ENCODE peak calls at places on chromosomes 2 and 18, in ten cellular contexts. Y is RWPE1; T is caudate nucleus; F is globus pallidus; N is AML-193; I is HS-5; A is A172; C is stimulated activated CD4-positive, alpha-beta T cell treated with anti-CD3 and anti-CD28 coated beads, Interleukin-12 subunit alpha, Interleukin-12 subunit beta, amount 100 ng/mL, for 4 hours; B is naive thymus-derived CD8-positive, alpha-beta T cell; Z is HFF-Myc. G is an unnamed sample.

GRCh38 chr2:20457027-20457426 is 10.2 kb downstream of the RHOB start:
- DNase-seq in Y (no peak), T (no peak), F (no peak), N (no peak), I (no peak), A (no peak), C (no peak), B (no peak), Z (no peak), G (no peak)

GRCh38 chr18:57439985-57440330 is 4.8 kb downstream of the ONECUT2 start:
- DNase-seq in Y (no peak), T (no peak), F (no peak), N (no peak), I (no peak), A (no peak), C (no peak), B (no peak), Z (no peak), G (no peak)

GRCh38 chr2:132441051-132441450 is 24.4 kb downstream of the GPR39 start:
- DNase-seq in Y (no peak), T (no peak), F (no peak), N (no peak), I (no peak), A (no peak), C (no peak), B (no peak), Z (no peak), G (no peak)

GRCh38 chr2:121008978-121009377 is 273.3 kb downstream of the GLI2 start:
- DNase-seq in Y (no peak), T (no peak), F (no peak), N (no peak), I (no peak), A (peak), C (no peak), B (no peak), Z (no peak), G (no peak)

GRCh38 chr2:74497777-74498499 is 1.5 kb downstream of the LBX2 start:
- DNase-seq in Y (no peak), T (no peak), F (no peak), N (no peak), I (no peak), A (no peak), C (peak), B (peak), Z (no peak), G (no peak)

GRCh38 chr2:203534486-203535077 is 519 bp downstream of the RAPH1 start:
- DNase-seq in Y (peak), T (no peak), F (no peak), N (no peak), I (no peak), A (no peak), C (peak), B (peak), Z (no peak), G (no peak)

GRCh38 chr2:239814917-239815637 is 210.1 kb downstream of the NDUFA10 start:
- DNase-seq in Y (no peak), T (no peak), F (no peak), N (no peak), I (no peak), A (no peak), C (no peak), B (no peak), Z (no peak), G (no peak)

GRCh38 chr2:147511491-147511948 is 333.3 kb upstream of the ACVR2A start:
- DNase-seq in Y (no peak), T (no peak), F (peak), N (no peak), I (no peak), A (no peak), C (no peak), B (no peak), Z (no peak), G (no peak)

GRCh38 chr2:53600835-53601234 is 166.8 kb upstream of the CHAC2 start:
- DNase-seq in Y (no peak), T (no peak), F (no peak), N (no peak), I (no peak), A (peak), C (no peak), B (no peak), Z (no peak), G (no peak)

GRCh38 chr2:215460682-215461081 is 24.8 kb upstream of the FN1 start:
- DNase-seq in Y (no peak), T (no peak), F (no peak), N (no peak), I (peak), A (peak), C (no peak), B (no peak), Z (no peak), G (peak)

GRCh38 chr2:46490521-46491141 is 11.3 kb downstream of the TMEM247 start:
- DNase-seq in Y (no peak), T (no peak), F (peak), N (no peak), I (no peak), A (peak), C (no peak), B (no peak), Z (no peak), G (no peak)

GRCh38 chr2:204625135-204625534 is 79.9 kb downstream of the PARD3B start:
- DNase-seq in Y (no peak), T (no peak), F (peak), N (no peak), I (no peak), A (peak), C (no peak), B (no peak), Z (no peak), G (peak)